ENCODE peak calls at places on chromosomes 7 and 10, in seven cellular contexts. T, Y, A, U, J, S and M are unnamed samples.

GRCh38 chr7:129530881-129531391 is 28.6 kb downstream of the SMKR1 start:
- DNase-seq in J (no peak), U (peak; percentile 53), S (peak; percentile 91), T (no peak), Y (peak; percentile 80), A (no peak), M (peak; percentile 73)

GRCh38 chr10:112295853-112296830 is 12.9 kb downstream of the TECTB start:
- DNase-seq in S (peak; percentile 21), Y (peak; percentile 71), T (no peak), U (no peak), A (no peak), J (no peak), M (peak; percentile 63)

GRCh38 chr7:136869006-136869961 is 832 bp downstream of the CHRM2 start:
- DNase-seq in U (peak; percentile 20), A (peak; percentile 39), T (peak; percentile 57), J (no peak), S (no peak), Y (peak; percentile 59), M (peak; percentile 72)

GRCh38 chr10:43734716-43735115 is 86.0 kb upstream of the ZNF32 start:
- DNase-seq in Y (peak; percentile 32), S (no peak), J (no peak), A (no peak), T (no peak), U (no peak), M (no peak)

GRCh38 chr7:157302314-157302711 is 34.5 kb upstream of the DNAJB6 start:
- DNase-seq in A (no peak), U (peak; percentile 61), T (peak; percentile 63), J (no peak), Y (peak; percentile 33), S (peak; percentile 80), M (no peak)

GRCh38 chr10:118818621-118819221 is 64.0 kb upstream of the CACUL1 start:
- DNase-seq in T (no peak), S (no peak), J (no peak), A (no peak), Y (no peak), U (no peak), M (no peak)

GRCh38 chr10:6270951-6271350 is 68.2 kb downstream of the PFKFB3 start:
- DNase-seq in S (no peak), J (no peak), Y (no peak), T (no peak), U (no peak), A (no peak), M (no peak)

GRCh38 chr10:35855155-35855947 is 213.3 kb upstream of the FZD8 start:
- DNase-seq in T (no peak), U (no peak), J (no peak), S (no peak), Y (no peak), A (no peak), M (no peak)

GRCh38 chr7:90298145-90299038 is 22.7 kb downstream of the FAM237B start:
- DNase-seq in A (no peak), Y (peak; percentile 75), U (peak; percentile 70), S (peak; percentile 3), J (no peak), T (no peak), M (peak; percentile 30)

GRCh38 chr7:85167636-85168035 is 19.2 kb downstream of the SEMA3D start:
- DNase-seq in J (no peak), S (no peak), T (no peak), Y (no peak), U (no peak), A (no peak), M (no peak)

GRCh38 chr7:30286749-30287148 is 2.4 kb downstream of the ZNRF2 start:
- DNase-seq in T (no peak), J (no peak), U (no peak), S (no peak), A (no peak), Y (no peak), M (no peak)
- H3K18ac ChIP-seq in T (no peak overlapping the region), J (no peak overlapping the region), U (no peak overlapping the region), S (no peak overlapping the region), A (no peak overlapping the region), Y (no peak overlapping the region), M (no peak overlapping the region)

GRCh38 chr7:106273009-106273695 is 11.6 kb downstream of the NAMPT start:
- DNase-seq in Y (no peak), A (no peak), T (no peak), U (no peak), J (no peak), S (no peak), M (peak; percentile 37)
- H4K8ac ChIP-seq in Y (no peak overlapping the region), A (no peak overlapping the region), T (no peak overlapping the region), U (no peak overlapping the region), J (no peak overlapping the region), S (no peak overlapping the region), M (no peak overlapping the region)

GRCh38 chr7:116772423-116772852 is 89.9 kb upstream of the CAPZA2 start:
- DNase-seq in J (no peak), U (no peak), A (no peak), Y (peak; percentile 84), S (no peak), T (no peak), M (peak; percentile 86)
- H3K18ac ChIP-seq in J (no peak overlapping the region), U (no peak overlapping the region), A (no peak overlapping the region), Y (peak overlapping the region; percentile 42), S (no peak overlapping the region), T (no peak overlapping the region), M (no peak overlapping the region)

GRCh38 chr7:125468855-125469174 is 539.2 kb upstream of the POT1 start:
- DNase-seq in J (no peak), A (no peak), T (no peak), U (no peak), S (no peak), Y (no peak), M (no peak)
- H4K8ac ChIP-seq in J (no peak overlapping the region), A (no peak overlapping the region), T (no peak overlapping the region), U (no peak overlapping the region), S (no peak overlapping the region), Y (no peak overlapping the region), M (no peak overlapping the region)

GRCh38 chr7:117790731-117791130 is 82.5 kb downstream of the CTTNBP2 start:
- DNase-seq in T (no peak), A (no peak), S (no peak), J (no peak), U (no peak), Y (no peak), M (no peak)
- H3K18ac ChIP-seq in T (no peak overlapping the region), A (no peak overlapping the region), S (no peak overlapping the region), J (no peak overlapping the region), U (no peak overlapping the region), Y (no peak overlapping the region), M (no peak overlapping the region)

DNA sequence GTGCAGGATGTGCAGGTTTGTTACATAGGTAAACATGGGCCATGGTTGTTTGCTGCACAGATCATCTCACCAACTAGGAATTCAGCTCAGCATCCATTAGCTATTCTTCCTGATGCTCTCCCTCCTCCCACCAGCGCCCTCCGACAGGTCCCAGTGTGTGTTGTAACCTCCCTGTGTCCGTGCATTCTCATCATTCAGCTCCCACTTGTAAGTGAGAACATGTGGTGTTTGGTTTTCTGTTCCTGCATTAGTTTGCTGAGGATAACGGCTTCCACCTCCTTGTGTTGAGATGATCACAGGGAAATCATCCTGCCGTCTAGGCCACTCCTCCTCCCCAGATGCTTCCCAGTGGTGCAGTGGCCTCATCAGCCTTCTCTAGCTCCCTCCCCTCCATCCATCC is 261.6 kb upstream of the GALNT17 start:
- DNase-seq in T (no peak), S (no peak), Y (no peak), A (no peak), J (no peak), U (no peak), M (no peak)
- H4K8ac ChIP-seq in T (no peak overlapping the region), S (no peak overlapping the region), Y (no peak overlapping the region), A (no peak overlapping the region), J (no peak overlapping the region), U (no peak overlapping the region), M (no peak overlapping the region)

GRCh38 chr7:5419523-5420107 is 4.0 kb downstream of the TNRC18 start:
- DNase-seq in A (peak; percentile 73), T (peak; percentile 53), Y (no peak), J (no peak), S (no peak), U (peak; percentile 58), M (peak; percentile 34)
- H3K18ac ChIP-seq in A (peak overlapping the region; percentile 99), T (no peak overlapping the region), Y (peak overlapping the region; percentile 39), J (peak overlapping the region; percentile 60), S (peak overlapping the region; percentile 15), U (peak overlapping the region; percentile 100), M (peak overlapping the region; percentile 97)

GRCh38 chr10:76037531-76037930 is 606.1 kb downstream of the LRMDA start:
- DNase-seq in T (no peak), U (no peak), S (peak; percentile 5), J (no peak), A (no peak), Y (no peak), M (peak; percentile 24)
- H4K8ac ChIP-seq in T (no peak overlapping the region), U (no peak overlapping the region), S (no peak overlapping the region), J (no peak overlapping the region), A (no peak overlapping the region), Y (no peak overlapping the region), M (no peak overlapping the region)

GRCh38 chr10:89236221-89236620 is 15.4 kb downstream of the LIPA start:
- DNase-seq in T (no peak), S (no peak), J (no peak), U (no peak), Y (no peak), A (no peak), M (no peak)
- H3K18ac ChIP-seq in T (no peak overlapping the region), S (no peak overlapping the region), J (no peak overlapping the region), U (no peak overlapping the region), Y (no peak overlapping the region), A (no peak overlapping the region), M (no peak overlapping the region)